ENCODE peak calls at places on chromosomes 2 and 18, in six cellular contexts. O is K562, E is HCT116, J is endothelial cell of umbilical vein, L is H1, G is GM12878. W is an unnamed sample.

GRCh38 chr18:30903566-30903965 is 139.0 kb downstream of the DSC3 start:
- DNase-seq in J (no peak), L (no peak), E (peak), G (no peak), O (no peak), W (no peak)

GRCh38 chr2:150644298-150645067 is 157.0 kb upstream of the RND3 start:
- DNase-seq in L (no peak), E (no peak), J (no peak), O (no peak), G (no peak), W (no peak)

GRCh38 chr2:47984041-47984440 is 77.7 kb upstream of the FBXO11 start:
- DNase-seq in O (peak), L (no peak), J (no peak), G (no peak), E (no peak), W (no peak)

GRCh38 chr2:240600451-240600961 is 14.0 kb downstream of the CAPN10 start:
- DNase-seq in E (no peak), L (no peak), G (no peak), J (no peak), O (no peak), W (no peak)

GRCh38 chr2:98487806-98488189 is 43.1 kb downstream of the INPP4A start:
- DNase-seq in G (peak), J (peak), E (peak), L (no peak), O (peak), W (no peak)

GRCh38 chr18:69895081-69896047 is 52.3 kb downstream of the CD226 start:
- DNase-seq in L (no peak), O (no peak), G (no peak), E (no peak), J (no peak), W (no peak)

GRCh38 chr2:42843131-42843530 is 50.7 kb upstream of the HAAO start:
- DNase-seq in E (no peak), J (no peak), O (no peak), G (no peak), L (no peak), W (no peak)

GRCh38 chr18:36688020-36688965 is 140.5 kb downstream of the TPGS2 start:
- DNase-seq in G (peak), O (peak), L (no peak), J (peak), E (peak), W (no peak)

GRCh38 chr2:7857904-7858303 is 824.0 kb upstream of the ID2 start:
- DNase-seq in E (no peak), J (no peak), O (no peak), G (no peak), L (no peak), W (no peak)

GRCh38 chr2:52335727-52336126 is 1303.8 kb upstream of the NRXN1 start:
- DNase-seq in L (no peak), E (no peak), J (no peak), O (no peak), G (no peak), W (no peak)

GRCh38 chr2:12807907-12808810 is 91.4 kb downstream of the TRIB2 start:
- DNase-seq in E (no peak), O (no peak), J (peak), L (no peak), G (no peak), W (no peak)

GRCh38 chr2:190984595-190984994 is 29.4 kb downstream of the STAT1 start:
- DNase-seq in E (no peak), G (no peak), L (no peak), J (peak), O (no peak), W (no peak)

GRCh38 chr2:240877460-240878340 is 9.1 kb downstream of the AGXT start:
- DNase-seq in J (no peak), G (no peak), O (no peak), E (no peak), L (no peak), W (no peak)

GRCh38 chr2:144331652-144332355 is 188.1 kb downstream of the ZEB2 start:
- DNase-seq in J (peak), E (peak), G (no peak), L (no peak), O (peak), W (no peak)

GRCh38 chr18:78986018-78986481 is 6.4 kb downstream of the SALL3 start:
- DNase-seq in J (peak), E (peak), G (no peak), L (no peak), O (peak), W (no peak)

GRCh38 chr2:102724016-102724490 is 37.8 kb upstream of the TMEM182 start:
- DNase-seq in L (no peak), O (no peak), G (no peak), J (no peak), E (no peak), W (no peak)

GRCh38 chr18:37846996-37847395 is 281.4 kb upstream of the CELF4 start:
- DNase-seq in J (no peak), G (no peak), L (no peak), O (no peak), E (no peak), W (no peak)

GRCh38 chr2:159755788-159756187 is 42.2 kb downstream of the CD302 start:
- DNase-seq in E (peak), G (no peak), J (peak), L (peak), O (peak), W (no peak)

GRCh38 chr2:95009009-95009760 is 16.3 kb upstream of the MAL start:
- DNase-seq in G (no peak), O (no peak), L (no peak), J (no peak), E (no peak), W (no peak)

GRCh38 chr2:99771691-99772333 is 282.0 kb upstream of the REV1 start:
- DNase-seq in G (no peak), E (no peak), L (no peak), O (peak), J (no peak), W (no peak)

GRCh38 chr2:241540766-241541561 is 17.6 kb upstream of the BOK start:
- DNase-seq in J (peak), G (no peak), L (peak), E (peak), O (peak), W (no peak)

GRCh38 chr2:181877181-181877664 is 14.3 kb upstream of the ITPRID2 start:
- DNase-seq in L (no peak), J (no peak), E (no peak), G (no peak), O (no peak), W (no peak)

GRCh38 chr2:21970971-21971370 is 847.2 kb downstream of the TDRD15 start:
- DNase-seq in E (no peak), G (no peak), L (no peak), J (no peak), O (no peak), W (no peak)

DNA sequence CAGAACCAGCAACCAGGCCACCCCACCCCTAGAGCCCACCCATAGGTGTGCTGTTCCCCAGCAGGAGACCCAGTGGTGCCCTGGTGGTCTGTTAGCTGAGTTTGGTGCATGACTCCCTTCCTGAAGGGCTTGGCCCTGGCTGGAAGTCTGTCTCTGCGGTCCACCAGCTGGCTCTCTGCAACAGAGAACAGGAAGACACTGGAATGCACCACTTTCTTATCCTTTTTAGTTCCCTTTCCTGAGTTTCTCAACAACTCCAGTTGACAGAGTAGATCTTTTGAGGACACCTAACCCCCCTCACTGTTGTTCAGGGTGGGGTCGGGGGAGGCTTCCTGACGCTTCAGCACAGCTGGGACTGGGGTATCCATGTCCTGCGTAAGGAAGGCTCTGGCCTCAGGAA is 11.9 kb upstream of the RPL37A start:
- DNase-seq in L (no peak), J (peak), G (no peak), E (no peak), O (no peak), W (no peak)
- TF ChIP-seq POLR2AphosphoS5 in L (no peak), J (peak), G (no peak), E (no peak), O (no peak), W (no peak)

GRCh38 chr2:70089946-70090523 is 2.8 kb downstream of the PCBP1 start:
- DNase-seq in O (no peak), E (no peak), J (peak), G (no peak), L (no peak), W (no peak)
- TF ChIP-seq EZH2 in O (no peak), E (no peak), J (no peak), G (no peak), L (no peak), W (no peak)

GRCh38 chr18:33870059-33870458 is 292.0 kb downstream of the ASXL3 start:
- DNase-seq in O (no peak), E (no peak), J (no peak), G (no peak), L (no peak), W (no peak)

GRCh38 chr18:33873127-33873526 is 295.1 kb downstream of the ASXL3 start:
- DNase-seq in G (no peak), O (no peak), J (no peak), L (no peak), E (no peak), W (no peak)

GRCh38 chr18:33866386-33866785 is 288.4 kb downstream of the ASXL3 start:
- DNase-seq in L (no peak), O (no peak), E (no peak), G (no peak), J (no peak), W (no peak)

GRCh38 chr18:33875029-33875428 is 297.0 kb downstream of the ASXL3 start:
- DNase-seq in O (no peak), L (no peak), G (no peak), E (no peak), J (no peak), W (no peak)

DNA sequence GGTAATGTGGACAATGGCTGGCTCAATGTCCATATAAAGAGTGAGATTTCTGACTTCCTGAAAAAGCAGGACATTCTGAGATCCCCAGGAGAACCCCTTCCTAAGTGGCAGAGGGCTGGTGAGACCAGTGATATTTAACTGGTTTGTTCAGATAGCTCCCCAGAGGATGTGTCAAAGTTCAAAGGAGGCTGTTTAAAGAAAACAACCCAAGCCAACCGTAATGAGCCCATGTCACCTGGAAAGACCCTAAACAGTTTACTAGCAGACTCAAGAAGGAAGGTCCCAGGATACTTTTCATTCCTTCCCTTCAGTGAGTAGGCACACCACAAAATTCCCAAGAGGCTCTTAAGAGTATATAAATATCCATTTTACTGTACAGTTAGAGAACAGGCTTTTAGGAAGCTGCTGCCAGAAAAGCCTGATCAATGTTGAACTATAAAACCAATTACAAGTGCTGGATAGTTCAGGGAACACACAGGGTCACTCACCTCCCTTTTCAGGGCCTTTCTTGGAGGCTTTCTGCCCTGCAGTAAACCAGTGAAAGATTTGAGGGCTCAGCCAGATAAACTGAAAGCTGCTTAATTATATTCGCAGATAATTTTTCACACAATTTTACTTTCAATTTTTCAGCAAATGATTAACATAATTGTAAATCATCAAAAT is 293.5 kb downstream of the ASXL3 start:
- DNase-seq in L (no peak), G (no peak), O (no peak), E (no peak), J (no peak), W (no peak)
- H3K9ac ChIP-seq in L (no peak), G (no peak), O (no peak), E (no peak), J (no peak), W (no peak)

GRCh38 chr2:74421248-74421870 is at the start of the genes C2orf81 and WDR54:
- DNase-seq in L (peak), J (peak), E (peak), G (peak), O (peak), W (no peak)
- TF ChIP-seq POLR2AphosphoS5 in L (peak), J (peak), E (peak), G (peak), O (no peak), W (peak)

DNA sequence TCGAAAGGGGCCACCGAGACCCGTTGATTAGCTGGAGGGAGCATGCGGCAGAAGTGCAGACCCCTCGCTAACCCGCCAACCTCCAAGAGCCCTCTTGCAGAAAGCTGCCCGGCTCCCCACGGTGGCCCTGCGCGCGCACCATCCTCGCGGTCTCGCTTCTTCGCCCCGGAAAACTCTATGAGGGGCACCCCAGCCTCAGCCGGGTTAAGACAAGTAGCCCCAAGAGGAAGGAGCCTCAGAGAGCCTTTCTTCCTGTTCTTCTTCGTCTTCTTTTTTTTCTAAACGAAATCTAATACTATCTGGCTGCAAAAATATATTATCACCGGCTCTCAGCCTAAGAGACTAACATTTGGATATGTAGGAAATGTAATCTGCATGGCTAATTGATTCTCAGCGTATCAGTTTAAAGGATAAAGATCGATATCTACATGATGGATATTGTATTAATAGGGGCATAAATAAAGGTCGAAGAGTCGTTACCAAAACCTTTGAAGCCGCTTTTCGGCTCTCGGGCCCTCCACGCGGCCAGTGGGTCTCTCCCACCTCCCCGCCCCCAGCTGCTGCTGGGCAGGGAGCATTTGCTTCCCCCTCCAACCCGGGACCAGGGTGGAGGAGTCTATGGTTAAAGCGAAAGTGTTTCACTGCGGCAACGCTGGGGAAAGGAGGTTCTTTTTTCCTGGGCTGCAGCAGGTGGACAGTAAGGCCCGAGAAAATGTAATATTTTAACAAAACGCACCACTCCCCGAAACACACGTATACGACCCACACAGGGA is 6.1 kb upstream of the PAX3 start:
- DNase-seq in E (no peak), G (no peak), O (no peak), J (no peak), L (no peak), W (no peak)
- TF ChIP-seq EZH2 in E (no peak), G (no peak), O (no peak), J (peak), L (no peak), W (no peak)

DNA sequence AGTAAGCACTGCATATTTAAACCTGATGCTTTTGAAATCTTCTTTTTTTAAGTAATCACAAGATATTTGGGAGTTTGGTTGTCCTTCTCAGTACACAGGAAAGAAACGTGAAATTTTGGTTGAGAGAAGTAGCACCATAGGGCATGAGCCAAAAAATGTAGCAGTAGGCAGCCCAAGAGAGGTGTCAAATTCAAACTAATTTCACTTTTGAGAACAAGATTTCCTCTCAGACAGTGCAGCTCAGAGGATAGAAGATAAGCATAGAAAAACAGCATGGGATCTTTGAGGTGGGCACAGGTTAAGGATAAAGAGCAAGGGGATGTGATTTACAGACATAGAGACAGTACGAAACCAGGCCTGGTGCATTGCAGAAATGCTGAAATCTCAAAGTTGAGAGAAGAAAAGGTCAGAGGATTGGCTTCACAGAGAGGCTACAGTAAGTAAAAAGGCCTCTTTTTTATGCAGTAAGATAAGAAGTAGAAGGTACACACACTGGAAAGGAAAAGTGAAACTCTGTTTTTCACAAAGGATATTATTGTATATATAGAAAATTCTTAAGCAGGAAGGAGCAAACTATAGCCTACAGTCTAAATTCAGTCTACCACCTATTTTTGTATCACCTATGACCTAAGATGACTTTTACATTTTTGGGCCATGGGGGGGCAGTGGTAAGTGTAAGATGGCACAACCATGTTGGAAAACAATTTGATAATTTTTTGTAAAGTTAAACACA is 89.8 kb downstream of the PKP4 start:
- DNase-seq in J (no peak), O (no peak), G (no peak), L (no peak), E (no peak), W (no peak)
- H3K9ac ChIP-seq in J (no peak), O (no peak), G (no peak), L (no peak), E (no peak), W (no peak)

DNA sequence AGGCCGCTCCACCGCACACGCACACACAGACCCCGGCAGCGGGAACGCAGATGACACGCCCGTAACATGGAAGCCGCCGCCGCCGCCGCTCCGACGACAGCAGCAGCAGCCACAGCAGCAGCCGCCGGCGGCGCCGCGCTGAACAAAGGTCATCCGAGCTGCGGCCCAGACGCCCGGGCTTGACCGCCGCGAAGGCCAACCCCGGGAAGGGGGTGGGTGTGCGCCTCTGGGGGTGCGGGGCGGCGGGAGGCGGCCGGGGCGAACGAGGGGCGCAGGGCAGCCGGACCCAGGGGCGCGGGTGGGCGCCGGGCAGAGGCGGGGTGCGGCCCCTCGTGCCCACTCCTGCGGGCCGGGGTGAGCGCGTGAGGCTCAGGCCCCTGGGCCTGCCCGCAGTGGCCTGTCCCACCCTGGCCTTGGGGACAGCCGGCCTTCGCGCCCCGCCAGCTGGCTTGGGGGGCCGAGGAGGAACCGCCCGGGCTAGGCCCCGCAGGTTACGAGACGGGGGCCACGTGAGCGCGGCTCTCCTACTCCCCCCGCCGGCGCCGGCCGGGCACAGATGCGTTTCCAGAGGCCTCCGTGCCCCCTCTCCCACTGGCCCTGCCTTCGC is 1.0 kb upstream of the ZNF532 start:
- DNase-seq in E (no peak), G (no peak), J (peak), L (no peak), O (no peak), W (no peak)
- TF ChIP-seq POLR2AphosphoS5 in E (no peak), G (no peak), J (no peak), L (peak), O (no peak), W (no peak)

GRCh38 chr2:113276906-113277425 is 1.8 kb downstream of the PAX8 start:
- DNase-seq in J (no peak), E (no peak), O (no peak), G (no peak), L (no peak), W (no peak)
- TF ChIP-seq EZH2 in J (no peak), E (no peak), O (no peak), G (no peak), L (no peak), W (no peak)

GRCh38 chr2:10079192-10079930 is 850 bp downstream of the CYS1 start:
- DNase-seq in L (no peak), O (no peak), G (no peak), J (no peak), E (no peak), W (no peak)
- H3K9ac ChIP-seq in L (no peak), O (no peak), G (peak), J (no peak), E (peak), W (no peak)

DNA sequence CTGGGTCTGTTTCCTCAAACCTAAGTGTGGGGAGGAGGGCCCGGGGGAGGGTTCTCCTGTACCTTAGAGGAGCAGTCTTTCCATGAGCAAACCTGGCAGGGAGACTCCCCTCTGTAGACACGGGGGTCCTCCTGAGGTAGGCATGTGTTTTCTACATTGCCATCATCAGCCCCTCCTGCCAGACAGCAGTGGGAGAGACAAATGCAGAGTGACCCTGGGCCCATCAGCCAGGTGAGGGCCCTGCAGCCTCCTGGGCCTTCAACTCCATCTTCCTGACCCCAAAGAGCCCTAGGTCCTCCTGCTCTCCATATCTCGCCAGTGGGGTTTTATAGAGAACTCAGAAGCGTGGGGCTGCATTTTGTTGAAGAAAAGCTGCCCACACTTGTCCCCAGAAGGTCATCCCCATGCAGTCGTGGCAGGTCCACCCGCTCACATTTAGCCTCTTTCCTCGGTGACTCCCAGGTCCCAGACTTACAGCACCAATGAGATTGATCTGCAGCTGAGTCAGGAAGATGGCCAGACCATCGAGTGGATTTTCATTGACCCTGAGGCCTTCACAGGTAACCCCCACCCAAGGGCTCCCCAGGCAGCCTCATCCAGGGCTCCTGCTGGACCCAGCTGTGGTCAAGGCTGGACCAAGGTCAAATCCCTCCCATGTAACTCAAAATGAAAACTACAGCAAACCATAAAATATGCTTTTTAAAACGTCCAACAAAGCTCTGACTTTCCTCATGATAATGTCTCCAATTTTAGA is 2.6 kb downstream of the CHRNG start:
- DNase-seq in L (no peak), J (no peak), G (no peak), E (no peak), O (no peak), W (no peak)
- TF ChIP-seq POLR2AphosphoS5 in L (no peak), J (no peak), G (no peak), E (peak), O (no peak), W (no peak)